ENCODE peak calls at places on chromosomes 5 and 9, in five cellular contexts. A is cardiac fibroblast, Q is MCF 10A, H is mesenchymal stem cell, L is HT1080. R is an unnamed sample.

GRCh38 chr5:53942724-53943123 is 367.6 kb downstream of the ARL15 start:
- DNase-seq in A (peak), Q (peak), H (peak), L (peak), R (no peak)

GRCh38 chr9:35518212-35518917 is 28.5 kb downstream of the RUSC2 start:
- DNase-seq in A (peak), Q (peak), H (peak), L (peak), R (peak)

GRCh38 chr9:38208206-38208901 is 139.3 kb upstream of the SHB start:
- DNase-seq in A (no peak), Q (peak), H (no peak), L (no peak), R (peak)

GRCh38 chr5:142976861-142977260 is 206.7 kb downstream of the ARHGAP26 start:
- DNase-seq in A (peak), Q (peak), H (peak), L (peak), R (no peak)

GRCh38 chr9:98552306-98552705 is 156.4 kb downstream of the GABBR2 start:
- DNase-seq in A (no peak), Q (no peak), H (peak), L (peak), R (no peak)

GRCh38 chr5:40784027-40784653 is 14.0 kb downstream of the PRKAA1 start:
- DNase-seq in A (no peak), Q (no peak), H (no peak), L (no peak), R (peak)

GRCh38 chr9:135262248-135262647 is 174.8 kb downstream of the OLFM1 start:
- DNase-seq in A (no peak), Q (no peak), H (no peak), L (no peak), R (no peak)

GRCh38 chr9:28155067-28155466 is 581.8 kb upstream of the C9orf72 start:
- DNase-seq in A (no peak), Q (no peak), H (peak), L (no peak), R (peak)

GRCh38 chr5:157839157-157839795 is 19.7 kb downstream of the CLINT1 start:
- DNase-seq in A (no peak), Q (no peak), H (no peak), L (no peak), R (no peak)

GRCh38 chr9:131379056-131379455 is 14.8 kb upstream of the PRRC2B start:
- DNase-seq in A (no peak), Q (no peak), H (no peak), L (no peak), R (no peak)